ENCODE peak calls at places on chromosomes 5 and 9, in ten cellular contexts. One of them, this sample, is unnamed.

GRCh38 chr5:170585278-170585677 is 81.5 kb downstream of the KCNIP1 start:
- DNase-seq in nucleus accumbens: no peak
- DNase-seq in non-pigmented ciliary epithelial cell: no peak
- DNase-seq in neural crest cell: no peak
- DNase-seq in anterior cingulate cortex: no peak
- DNase-seq in CD4-positive, CD25-positive, alpha-beta regulatory T cell: no peak
- DNase-seq in stimulated activated naive CD4-positive, alpha-beta T cell: no peak
- DNase-seq in myocyte: no peak
- DNase-seq in heart left ventricle: no peak
- DNase-seq in osteocyte: no peak
- DNase-seq in this sample: no peak

GRCh38 chr9:7320139-7320538 is 479.4 kb downstream of the DMAC1 start:
- DNase-seq in nucleus accumbens: no peak
- DNase-seq in non-pigmented ciliary epithelial cell: peak
- DNase-seq in neural crest cell: no peak
- DNase-seq in anterior cingulate cortex: no peak
- DNase-seq in CD4-positive, CD25-positive, alpha-beta regulatory T cell: no peak
- DNase-seq in stimulated activated naive CD4-positive, alpha-beta T cell: no peak
- DNase-seq in myocyte: peak
- DNase-seq in heart left ventricle: no peak
- DNase-seq in osteocyte: no peak
- DNase-seq in this sample: no peak

GRCh38 chr5:72252574-72253155 is 67.4 kb downstream of the MRPS27 start:
- DNase-seq in nucleus accumbens: no peak
- DNase-seq in non-pigmented ciliary epithelial cell: no peak
- DNase-seq in neural crest cell: no peak
- DNase-seq in anterior cingulate cortex: no peak
- DNase-seq in CD4-positive, CD25-positive, alpha-beta regulatory T cell: no peak
- DNase-seq in stimulated activated naive CD4-positive, alpha-beta T cell: no peak
- DNase-seq in myocyte: peak
- DNase-seq in heart left ventricle: no peak
- DNase-seq in osteocyte: no peak
- DNase-seq in this sample: no peak

GRCh38 chr5:34570721-34571379 is 85.3 kb upstream of the RAI14 start:
- DNase-seq in nucleus accumbens: no peak
- DNase-seq in non-pigmented ciliary epithelial cell: no peak
- DNase-seq in neural crest cell: no peak
- DNase-seq in anterior cingulate cortex: no peak
- DNase-seq in CD4-positive, CD25-positive, alpha-beta regulatory T cell: no peak
- DNase-seq in stimulated activated naive CD4-positive, alpha-beta T cell: no peak
- DNase-seq in myocyte: no peak
- DNase-seq in heart left ventricle: no peak
- DNase-seq in osteocyte: no peak
- DNase-seq in this sample: no peak

GRCh38 chr5:180330810-180331646 is 22.1 kb downstream of the GFPT2 start:
- DNase-seq in nucleus accumbens: no peak
- DNase-seq in non-pigmented ciliary epithelial cell: peak
- DNase-seq in neural crest cell: no peak
- DNase-seq in anterior cingulate cortex: no peak
- DNase-seq in CD4-positive, CD25-positive, alpha-beta regulatory T cell: no peak
- DNase-seq in stimulated activated naive CD4-positive, alpha-beta T cell: no peak
- DNase-seq in myocyte: peak
- DNase-seq in heart left ventricle: no peak
- DNase-seq in osteocyte: no peak
- DNase-seq in this sample: no peak

GRCh38 chr5:141747646-141748229 is 65.7 kb upstream of the ARAP3 start:
- DNase-seq in nucleus accumbens: no peak
- DNase-seq in non-pigmented ciliary epithelial cell: no peak
- DNase-seq in neural crest cell: no peak
- DNase-seq in anterior cingulate cortex: no peak
- DNase-seq in CD4-positive, CD25-positive, alpha-beta regulatory T cell: no peak
- DNase-seq in stimulated activated naive CD4-positive, alpha-beta T cell: no peak
- DNase-seq in myocyte: no peak
- DNase-seq in heart left ventricle: no peak
- DNase-seq in osteocyte: no peak
- DNase-seq in this sample: no peak

GRCh38 chr9:137705906-137706305 is 87.1 kb downstream of the EHMT1 start:
- DNase-seq in nucleus accumbens: no peak
- DNase-seq in non-pigmented ciliary epithelial cell: no peak
- DNase-seq in neural crest cell: no peak
- DNase-seq in anterior cingulate cortex: no peak
- DNase-seq in CD4-positive, CD25-positive, alpha-beta regulatory T cell: no peak
- DNase-seq in stimulated activated naive CD4-positive, alpha-beta T cell: no peak
- DNase-seq in myocyte: no peak
- DNase-seq in heart left ventricle: no peak
- DNase-seq in osteocyte: no peak
- DNase-seq in this sample: no peak

GRCh38 chr5:139418804-139419203 is 14.9 kb upstream of the SPATA24 start:
- DNase-seq in nucleus accumbens: no peak
- DNase-seq in non-pigmented ciliary epithelial cell: no peak
- DNase-seq in neural crest cell: no peak
- DNase-seq in anterior cingulate cortex: no peak
- DNase-seq in CD4-positive, CD25-positive, alpha-beta regulatory T cell: no peak
- DNase-seq in stimulated activated naive CD4-positive, alpha-beta T cell: no peak
- DNase-seq in myocyte: peak
- DNase-seq in heart left ventricle: no peak
- DNase-seq in osteocyte: no peak
- DNase-seq in this sample: no peak

GRCh38 chr5:92801921-92802320 is 779.1 kb downstream of the NR2F1-AS1 start:
- DNase-seq in nucleus accumbens: no peak
- DNase-seq in non-pigmented ciliary epithelial cell: no peak
- DNase-seq in neural crest cell: no peak
- DNase-seq in anterior cingulate cortex: no peak
- DNase-seq in CD4-positive, CD25-positive, alpha-beta regulatory T cell: no peak
- DNase-seq in stimulated activated naive CD4-positive, alpha-beta T cell: no peak
- DNase-seq in myocyte: no peak
- DNase-seq in heart left ventricle: no peak
- DNase-seq in osteocyte: no peak
- DNase-seq in this sample: no peak

GRCh38 chr5:65150599-65150998 is 331.1 kb downstream of the ADAMTS6 start:
- DNase-seq in nucleus accumbens: no peak
- DNase-seq in non-pigmented ciliary epithelial cell: no peak
- DNase-seq in neural crest cell: no peak
- DNase-seq in anterior cingulate cortex: no peak
- DNase-seq in CD4-positive, CD25-positive, alpha-beta regulatory T cell: no peak
- DNase-seq in stimulated activated naive CD4-positive, alpha-beta T cell: no peak
- DNase-seq in myocyte: no peak
- DNase-seq in heart left ventricle: no peak
- DNase-seq in osteocyte: no peak
- DNase-seq in this sample: no peak

GRCh38 chr9:124934290-124934689 is 6.6 kb downstream of the GOLGA1 start:
- DNase-seq in nucleus accumbens: no peak
- DNase-seq in non-pigmented ciliary epithelial cell: no peak
- DNase-seq in neural crest cell: no peak
- DNase-seq in anterior cingulate cortex: no peak
- DNase-seq in CD4-positive, CD25-positive, alpha-beta regulatory T cell: no peak
- DNase-seq in stimulated activated naive CD4-positive, alpha-beta T cell: no peak
- DNase-seq in myocyte: no peak
- DNase-seq in heart left ventricle: no peak
- DNase-seq in osteocyte: no peak
- DNase-seq in this sample: no peak

GRCh38 chr5:106959447-106959846 is 711.3 kb downstream of the EFNA5 start:
- DNase-seq in nucleus accumbens: no peak
- DNase-seq in non-pigmented ciliary epithelial cell: no peak
- DNase-seq in neural crest cell: no peak
- DNase-seq in anterior cingulate cortex: no peak
- DNase-seq in CD4-positive, CD25-positive, alpha-beta regulatory T cell: no peak
- DNase-seq in stimulated activated naive CD4-positive, alpha-beta T cell: no peak
- DNase-seq in myocyte: no peak
- DNase-seq in heart left ventricle: no peak
- DNase-seq in osteocyte: no peak
- DNase-seq in this sample: no peak

GRCh38 chr9:92480332-92480771 is 2.0 kb downstream of the ASPN start:
- DNase-seq in nucleus accumbens: no peak
- DNase-seq in non-pigmented ciliary epithelial cell: no peak
- DNase-seq in neural crest cell: no peak
- DNase-seq in anterior cingulate cortex: no peak
- DNase-seq in CD4-positive, CD25-positive, alpha-beta regulatory T cell: no peak
- DNase-seq in stimulated activated naive CD4-positive, alpha-beta T cell: no peak
- DNase-seq in myocyte: peak
- DNase-seq in heart left ventricle: no peak
- DNase-seq in osteocyte: no peak
- DNase-seq in this sample: no peak

GRCh38 chr9:132054024-132054423 is 25.6 kb downstream of the MED27 start:
- DNase-seq in nucleus accumbens: no peak
- DNase-seq in non-pigmented ciliary epithelial cell: no peak
- DNase-seq in neural crest cell: no peak
- DNase-seq in anterior cingulate cortex: no peak
- DNase-seq in CD4-positive, CD25-positive, alpha-beta regulatory T cell: no peak
- DNase-seq in stimulated activated naive CD4-positive, alpha-beta T cell: no peak
- DNase-seq in myocyte: no peak
- DNase-seq in heart left ventricle: no peak
- DNase-seq in osteocyte: no peak
- DNase-seq in this sample: no peak

GRCh38 chr5:998975-999501 is 9.6 kb upstream of the NKD2 start:
- DNase-seq in nucleus accumbens: no peak
- DNase-seq in non-pigmented ciliary epithelial cell: no peak
- DNase-seq in neural crest cell: no peak
- DNase-seq in anterior cingulate cortex: no peak
- DNase-seq in CD4-positive, CD25-positive, alpha-beta regulatory T cell: no peak
- DNase-seq in stimulated activated naive CD4-positive, alpha-beta T cell: no peak
- DNase-seq in myocyte: no peak
- DNase-seq in heart left ventricle: no peak
- DNase-seq in osteocyte: peak
- DNase-seq in this sample: no peak

GRCh38 chr5:150671509-150672236 is 10.6 kb downstream of the MYOZ3 start:
- DNase-seq in nucleus accumbens: no peak
- DNase-seq in non-pigmented ciliary epithelial cell: no peak
- DNase-seq in neural crest cell: no peak
- DNase-seq in anterior cingulate cortex: no peak
- DNase-seq in CD4-positive, CD25-positive, alpha-beta regulatory T cell: no peak
- DNase-seq in stimulated activated naive CD4-positive, alpha-beta T cell: peak
- DNase-seq in myocyte: no peak
- DNase-seq in heart left ventricle: no peak
- DNase-seq in osteocyte: peak
- DNase-seq in this sample: no peak

GRCh38 chr5:110401881-110402280 is 324.6 kb downstream of the TMEM232 start:
- DNase-seq in nucleus accumbens: no peak
- DNase-seq in non-pigmented ciliary epithelial cell: no peak
- DNase-seq in neural crest cell: no peak
- DNase-seq in anterior cingulate cortex: no peak
- DNase-seq in CD4-positive, CD25-positive, alpha-beta regulatory T cell: no peak
- DNase-seq in stimulated activated naive CD4-positive, alpha-beta T cell: no peak
- DNase-seq in myocyte: no peak
- DNase-seq in heart left ventricle: no peak
- DNase-seq in osteocyte: no peak
- DNase-seq in this sample: no peak